ENCODE peak calls at places on chromosomes 2 and 18, in ten cellular contexts. L, I, D, A, U, K, C, H, M and T are unnamed samples.

GRCh38 chr18:56286775-56287174 is 351.6 kb downstream of the TXNL1 start:
- DNase-seq in L (no peak), I (no peak), D (peak; percentile 48), A (no peak), U (no peak), K (peak; percentile 81), C (no peak), H (peak; percentile 73), M (no peak), T (no peak)

GRCh38 chr2:169653636-169654035 is 40.6 kb downstream of the CFAP210 start:
- DNase-seq in L (no peak), I (no peak), D (no peak), A (no peak), U (no peak), K (no peak), C (no peak), H (no peak), M (no peak), T (no peak)

GRCh38 chr2:72103690-72104089 is 44.0 kb downstream of the CYP26B1 start:
- DNase-seq in L (no peak), I (no peak), D (no peak), A (no peak), U (no peak), K (no peak), C (no peak), H (no peak), M (no peak), T (no peak)

GRCh38 chr2:43323810-43324588 is 97.6 kb upstream of the ZFP36L2 start:
- DNase-seq in L (no peak), I (peak; percentile 90), D (no peak), A (no peak), U (no peak), K (no peak), C (no peak), H (no peak), M (no peak), T (no peak)

GRCh38 chr2:135052997-135053474 is 944 bp downstream of the RAB3GAP1 start:
- DNase-seq in L (no peak), I (no peak), D (no peak), A (no peak), U (peak; percentile 54), K (peak; percentile 32), C (no peak), H (no peak), M (peak; percentile 33), T (no peak)

GRCh38 chr2:181977661-181978350 is 7.8 kb upstream of the PPP1R1C start:
- DNase-seq in L (no peak), I (no peak), D (no peak), A (no peak), U (no peak), K (peak; percentile 65), C (no peak), H (peak; percentile 8), M (no peak), T (no peak)

GRCh38 chr2:220279840-220280239 is 652.4 kb downstream of the SLC4A3 start:
- DNase-seq in L (no peak), I (no peak), D (no peak), A (no peak), U (no peak), K (peak; percentile 65), C (no peak), H (peak; percentile 20), M (no peak), T (no peak)

GRCh38 chr2:23698733-23699391 is 228.1 kb downstream of the ATAD2B start:
- DNase-seq in L (no peak), I (peak; percentile 66), D (peak; percentile 43), A (no peak), U (no peak), K (no peak), C (peak; percentile 27), H (peak; percentile 67), M (no peak), T (no peak)

GRCh38 chr2:196277002-196277401 is 105.6 kb upstream of the STK17B start:
- DNase-seq in L (no peak), I (no peak), D (peak; percentile 71), A (no peak), U (peak; percentile 63), K (peak; percentile 68), C (peak; percentile 76), H (peak; percentile 52), M (peak; percentile 55), T (peak; percentile 15)

GRCh38 chr2:231069379-231070054 is 12.8 kb downstream of the PSMD1 start:
- DNase-seq in L (no peak), I (no peak), D (peak; percentile 19), A (no peak), U (no peak), K (peak; percentile 58), C (no peak), H (peak; percentile 84), M (no peak), T (no peak)

GRCh38 chr2:82525744-82526143 is 1933.3 kb downstream of the SUCLG1 start:
- DNase-seq in L (no peak), I (no peak), D (no peak), A (no peak), U (no peak), K (no peak), C (no peak), H (no peak), M (peak; percentile 5), T (no peak)

GRCh38 chr2:99862566-99862965 is 279.8 kb downstream of the AFF3 start:
- DNase-seq in L (no peak), I (no peak), D (no peak), A (no peak), U (no peak), K (no peak), C (no peak), H (no peak), M (no peak), T (no peak)

GRCh38 chr2:101699939-101700442 is 2.5 kb downstream of the MAP4K4 start:
- DNase-seq in L (no peak), I (no peak), D (peak; percentile 47), A (no peak), U (no peak), K (no peak), C (no peak), H (peak; percentile 42), M (no peak), T (no peak)

GRCh38 chr2:128640166-128640846 is 321.6 kb upstream of the HS6ST1 start:
- DNase-seq in L (no peak), I (peak; percentile 47), D (peak; percentile 25), A (no peak), U (no peak), K (peak; percentile 54), C (no peak), H (no peak), M (no peak), T (no peak)

GRCh38 chr2:240997141-240997855 is 1.1 kb upstream of the SNED1 start:
- DNase-seq in L (no peak), I (peak; percentile 70), D (peak; percentile 83), A (no peak), U (peak; percentile 41), K (peak; percentile 75), C (no peak), H (no peak), M (no peak), T (no peak)

GRCh38 chr18:376307-376706 is 108.5 kb upstream of the THOC1 start:
- DNase-seq in L (no peak), I (peak; percentile 77), D (no peak), A (no peak), U (no peak), K (no peak), C (no peak), H (peak; percentile 57), M (no peak), T (no peak)

GRCh38 chr2:142874293-142874814 is 3.1 kb upstream of the KYNU start:
- DNase-seq in L (no peak), I (no peak), D (peak; percentile 97), A (no peak), U (no peak), K (peak; percentile 93), C (no peak), H (peak; percentile 90), M (no peak), T (no peak)